ENCODE peak calls at places on chromosomes 16 and 17, in eight cellular contexts. N, G, A, F, Q, R, J and K are unnamed samples.

GRCh38 chr16:11212819-11213196 is 43.2 kb downstream of the SOCS1 start:
- DNase-seq in N (no peak), G (no peak), A (peak), F (no peak), Q (no peak), R (no peak), J (no peak), K (peak)

GRCh38 chr17:72631568-72631967 is 460.9 kb downstream of the SLC39A11 start:
- DNase-seq in N (no peak), G (no peak), A (no peak), F (no peak), Q (no peak), R (no peak), J (no peak), K (no peak)

GRCh38 chr16:85158702-85159225 is 46.5 kb upstream of the CIBAR2 start:
- DNase-seq in N (no peak), G (no peak), A (no peak), F (no peak), Q (no peak), R (no peak), J (no peak), K (no peak)

GRCh38 chr16:4032768-4033167 is 83.5 kb downstream of the ADCY9 start:
- DNase-seq in N (no peak), G (no peak), A (peak), F (peak), Q (no peak), R (peak), J (no peak), K (no peak)

GRCh38 chr16:1979271-1980025 is 1.8 kb downstream of the NOXO1 start:
- DNase-seq in N (peak), G (no peak), A (no peak), F (no peak), Q (peak), R (peak), J (no peak), K (no peak)

GRCh38 chr17:79104898-79105600 is 30.4 kb downstream of the ENGASE start:
- DNase-seq in N (no peak), G (no peak), A (no peak), F (no peak), Q (no peak), R (no peak), J (no peak), K (no peak)

GRCh38 chr17:19386276-19386863 is 620 bp downstream of the MFAP4 start:
- DNase-seq in N (peak), G (no peak), A (peak), F (peak), Q (peak), R (no peak), J (peak), K (no peak)

GRCh38 chr17:42247734-42248133 is 28.5 kb downstream of the STAT5B start:
- DNase-seq in N (peak), G (no peak), A (no peak), F (peak), Q (no peak), R (no peak), J (peak), K (no peak)

GRCh38 chr16:86078121-86078600 is 179.2 kb downstream of the IRF8 start:
- DNase-seq in N (no peak), G (no peak), A (peak), F (peak), Q (no peak), R (no peak), J (peak), K (no peak)

GRCh38 chr17:35900693-35901487 is 20.7 kb upstream of the CCL5 start:
- DNase-seq in N (peak), G (no peak), A (no peak), F (peak), Q (no peak), R (no peak), J (peak), K (no peak)

GRCh38 chr16:87722590-87723223 is 43.1 kb downstream of the KLHDC4 start:
- DNase-seq in N (no peak), G (no peak), A (no peak), F (no peak), Q (no peak), R (no peak), J (no peak), K (no peak)

GRCh38 chr17:74452841-74453661 is 13.4 kb upstream of the CD300A start:
- DNase-seq in N (peak), G (no peak), A (no peak), F (no peak), Q (no peak), R (no peak), J (no peak), K (no peak)

GRCh38 chr17:45222273-45222993 is 748 bp downstream of the FMNL1 start:
- DNase-seq in N (no peak), G (no peak), A (peak), F (no peak), Q (no peak), R (no peak), J (no peak), K (no peak)

GRCh38 chr17:28552201-28552999 is at the start of gene UNC119:
- DNase-seq in N (peak), G (peak), A (peak), F (peak), Q (peak), R (peak), J (peak), K (peak)
- TF ChIP-seq CTCF in N (no peak), G (no peak), A (no peak), F (no peak), Q (no peak), R (no peak), J (no peak), K (no peak)

DNA sequence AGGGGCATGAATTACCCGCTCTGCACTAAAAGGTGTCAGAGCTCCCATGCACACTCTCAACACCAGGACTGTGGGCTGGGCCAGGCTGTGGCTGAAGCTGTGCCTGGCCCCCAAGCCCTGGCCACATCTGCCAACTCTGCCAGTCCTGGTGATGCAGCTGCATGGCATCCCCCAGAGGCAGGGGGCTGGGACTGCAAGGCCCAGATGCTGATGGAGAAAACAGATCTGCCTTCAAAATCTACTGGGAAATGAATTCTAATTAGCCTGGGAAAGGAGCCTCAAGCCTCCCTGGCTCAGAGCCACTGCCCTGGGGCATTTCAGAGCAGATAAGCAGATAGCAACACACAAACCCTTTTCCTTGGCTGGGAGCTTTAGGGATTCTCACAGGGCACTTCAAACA is 3.4 kb downstream of the CHST6 start:
- DNase-seq in N (no peak), G (no peak), A (peak), F (no peak), Q (peak), R (no peak), J (no peak), K (no peak)
- TF ChIP-seq CTCF in N (no peak), G (no peak), A (no peak), F (peak), Q (no peak), R (no peak), J (no peak), K (peak)

DNA sequence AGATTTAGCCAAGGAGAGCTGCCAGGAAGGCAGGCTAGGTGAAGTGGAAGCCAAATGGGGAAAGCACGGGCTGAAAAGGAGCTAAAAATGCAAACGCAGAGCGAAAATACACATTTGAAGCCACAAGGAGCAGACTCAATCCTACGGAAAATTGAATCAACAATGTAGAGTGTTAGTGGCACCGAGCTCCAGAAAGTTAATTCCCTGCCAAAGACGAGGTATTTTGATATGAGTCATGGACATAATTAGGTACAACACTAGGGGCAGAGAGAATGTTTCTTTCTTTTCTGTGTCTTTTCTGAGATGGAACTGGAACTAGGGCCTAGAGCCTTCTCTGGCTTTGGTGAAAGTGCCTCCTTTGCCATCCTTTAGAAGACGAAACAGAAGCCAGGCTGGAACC is 20.7 kb downstream of the GSG1L start:
- DNase-seq in N (no peak), G (no peak), A (no peak), F (peak), Q (no peak), R (no peak), J (peak), K (no peak)
- TF ChIP-seq CTCF in N (no peak), G (no peak), A (no peak), F (no peak), Q (no peak), R (no peak), J (no peak), K (no peak)

DNA sequence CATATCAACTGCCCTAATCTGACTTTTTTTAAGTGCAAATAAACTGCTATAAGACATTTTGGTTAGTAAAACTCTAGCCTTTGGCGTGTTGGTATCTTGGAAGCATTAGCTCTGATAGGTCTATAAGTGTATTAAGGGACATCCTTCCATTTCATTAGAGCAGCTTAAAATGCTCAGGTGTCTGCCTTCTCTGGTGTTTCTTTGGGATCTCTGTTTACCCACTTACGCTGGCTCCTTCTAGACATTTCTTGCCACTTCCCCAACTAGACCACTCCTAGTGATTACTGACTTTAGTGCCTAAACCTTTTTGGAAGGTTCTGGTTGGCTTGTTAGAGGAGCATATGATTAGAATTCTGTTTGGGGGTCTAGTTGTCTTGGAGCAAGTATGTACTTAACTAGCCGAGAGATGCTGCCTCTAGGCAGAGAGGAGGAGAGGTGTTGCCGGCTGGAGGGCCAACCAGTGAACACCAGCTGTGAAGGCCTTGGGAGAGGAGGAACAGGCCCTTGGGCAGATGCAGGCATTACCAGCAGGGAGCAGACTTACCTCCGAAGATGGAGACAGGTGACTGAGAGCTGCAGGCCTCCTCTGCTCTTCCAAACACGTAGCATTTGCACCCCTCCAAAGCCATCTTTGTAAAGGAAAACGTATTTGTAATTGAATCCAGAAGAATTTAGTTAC is 15.2 kb upstream of the CLEC18C start:
- DNase-seq in N (peak), G (no peak), A (peak), F (no peak), Q (no peak), R (peak), J (no peak), K (peak)
- TF ChIP-seq CTCF in N (no peak), G (no peak), A (no peak), F (no peak), Q (no peak), R (no peak), J (no peak), K (no peak)